ENCODE peak calls at places on chromosomes 7 and 10, in eight cellular contexts. One of them, this sample, is unnamed.
A peak's percentile ranks its signal among the peaks of the same experiment; 100 is the strongest.

GRCh38 chr7:3234051-3234450 is 67.0 kb upstream of the SDK1 start:
- DNase-seq in left ventricle myocardium inferior: no peak
- DNase-seq in psoas muscle: no peak
- DNase-seq in H1: no peak
- DNase-seq in CD8-positive, alpha-beta T cell: no peak
- DNase-seq in GM10248: no peak
- DNase-seq in cardiac muscle cell: no peak
- DNase-seq in heart left ventricle: no peak
- DNase-seq in this sample: no peak

GRCh38 chr7:12968836-12969422 is 281.5 kb downstream of the ARL4A start:
- DNase-seq in H1: no peak
- DNase-seq in cardiac muscle cell: no peak
- DNase-seq in psoas muscle: no peak
- DNase-seq in left ventricle myocardium inferior: no peak
- DNase-seq in GM10248: no peak
- DNase-seq in CD8-positive, alpha-beta T cell: no peak
- DNase-seq in heart left ventricle: no peak
- DNase-seq in this sample: no peak

GRCh38 chr10:122877264-122877663 is 2.1 kb downstream of the FAM24B start:
- DNase-seq in cardiac muscle cell: no peak
- DNase-seq in heart left ventricle: no peak
- DNase-seq in left ventricle myocardium inferior: no peak
- DNase-seq in psoas muscle: no peak
- DNase-seq in CD8-positive, alpha-beta T cell: no peak
- DNase-seq in GM10248: no peak
- DNase-seq in H1: no peak
- DNase-seq in this sample: no peak

GRCh38 chr7:16649196-16649595 is 3.2 kb downstream of the BZW2 start:
- DNase-seq in heart left ventricle: no peak
- DNase-seq in psoas muscle: no peak
- DNase-seq in GM10248: no peak
- DNase-seq in cardiac muscle cell: no peak
- DNase-seq in left ventricle myocardium inferior: no peak
- DNase-seq in CD8-positive, alpha-beta T cell: no peak
- DNase-seq in H1: no peak
- DNase-seq in this sample: no peak

GRCh38 chr7:75892634-75893272 is 13.9 kb downstream of the RHBDD2 start:
- DNase-seq in heart left ventricle: peak; percentile 74
- DNase-seq in GM10248: no peak
- DNase-seq in psoas muscle: peak; percentile 76
- DNase-seq in left ventricle myocardium inferior: peak; percentile 70
- DNase-seq in CD8-positive, alpha-beta T cell: no peak
- DNase-seq in cardiac muscle cell: no peak
- DNase-seq in H1: no peak
- DNase-seq in this sample: peak; percentile 66

GRCh38 chr10:12287772-12288171 is 61.6 kb upstream of the CAMK1D start:
- DNase-seq in GM10248: no peak
- DNase-seq in CD8-positive, alpha-beta T cell: no peak
- DNase-seq in left ventricle myocardium inferior: no peak
- DNase-seq in cardiac muscle cell: no peak
- DNase-seq in psoas muscle: no peak
- DNase-seq in H1: no peak
- DNase-seq in heart left ventricle: no peak
- DNase-seq in this sample: no peak

GRCh38 chr7:39749177-39749576 is 125.8 kb downstream of the RALA start:
- DNase-seq in left ventricle myocardium inferior: no peak
- DNase-seq in cardiac muscle cell: no peak
- DNase-seq in psoas muscle: no peak
- DNase-seq in H1: no peak
- DNase-seq in GM10248: no peak
- DNase-seq in heart left ventricle: no peak
- DNase-seq in CD8-positive, alpha-beta T cell: no peak
- DNase-seq in this sample: no peak

GRCh38 chr7:46369933-46370654 is 449.0 kb upstream of the IGFBP3 start:
- DNase-seq in GM10248: no peak
- DNase-seq in left ventricle myocardium inferior: no peak
- DNase-seq in cardiac muscle cell: no peak
- DNase-seq in CD8-positive, alpha-beta T cell: no peak
- DNase-seq in H1: no peak
- DNase-seq in psoas muscle: no peak
- DNase-seq in heart left ventricle: no peak
- DNase-seq in this sample: no peak

GRCh38 chr7:140005341-140005740 is 57.4 kb downstream of the PARP12 start:
- DNase-seq in psoas muscle: no peak
- DNase-seq in CD8-positive, alpha-beta T cell: no peak
- DNase-seq in heart left ventricle: no peak
- DNase-seq in GM10248: no peak
- DNase-seq in cardiac muscle cell: no peak
- DNase-seq in H1: no peak
- DNase-seq in left ventricle myocardium inferior: no peak
- DNase-seq in this sample: no peak

GRCh38 chr10:22605168-22605567 is 109.2 kb downstream of the PIP4K2A start:
- DNase-seq in GM10248: peak; percentile 41
- DNase-seq in left ventricle myocardium inferior: no peak
- DNase-seq in cardiac muscle cell: no peak
- DNase-seq in psoas muscle: no peak
- DNase-seq in CD8-positive, alpha-beta T cell: no peak
- DNase-seq in heart left ventricle: no peak
- DNase-seq in H1: no peak
- DNase-seq in this sample: no peak

GRCh38 chr10:96473866-96474265 is 39.9 kb downstream of the TLL2 start:
- DNase-seq in H1: no peak
- DNase-seq in CD8-positive, alpha-beta T cell: no peak
- DNase-seq in cardiac muscle cell: no peak
- DNase-seq in heart left ventricle: no peak
- DNase-seq in left ventricle myocardium inferior: no peak
- DNase-seq in GM10248: no peak
- DNase-seq in psoas muscle: no peak
- DNase-seq in this sample: no peak

GRCh38 chr7:50812847-50813475 is 30.3 kb upstream of the GRB10 start:
- DNase-seq in heart left ventricle: peak; percentile 87
- DNase-seq in cardiac muscle cell: peak; percentile 60
- DNase-seq in CD8-positive, alpha-beta T cell: no peak
- DNase-seq in left ventricle myocardium inferior: peak; percentile 81
- DNase-seq in psoas muscle: peak; percentile 80
- DNase-seq in GM10248: no peak
- DNase-seq in H1: no peak
- DNase-seq in this sample: peak; percentile 93

GRCh38 chr10:1368772-1369171 is 312.6 kb downstream of the WDR37 start:
- DNase-seq in H1: peak; percentile 43
- DNase-seq in psoas muscle: no peak
- DNase-seq in heart left ventricle: no peak
- DNase-seq in left ventricle myocardium inferior: no peak
- DNase-seq in GM10248: peak; percentile 66
- DNase-seq in cardiac muscle cell: peak; percentile 66
- DNase-seq in CD8-positive, alpha-beta T cell: peak; percentile 30
- DNase-seq in this sample: peak; percentile 48

GRCh38 chr7:17939111-17939669 is 1.1 kb downstream of the SNX13 start:
- DNase-seq in heart left ventricle: no peak
- DNase-seq in left ventricle myocardium inferior: no peak
- DNase-seq in cardiac muscle cell: no peak
- DNase-seq in CD8-positive, alpha-beta T cell: no peak
- DNase-seq in psoas muscle: no peak
- DNase-seq in H1: no peak
- DNase-seq in GM10248: peak; percentile 14
- DNase-seq in this sample: no peak

GRCh38 chr7:143396625-143397556 is 11.8 kb downstream of the EPHA1 start:
- DNase-seq in GM10248: no peak
- DNase-seq in cardiac muscle cell: no peak
- DNase-seq in H1: no peak
- DNase-seq in psoas muscle: no peak
- DNase-seq in left ventricle myocardium inferior: no peak
- DNase-seq in heart left ventricle: no peak
- DNase-seq in CD8-positive, alpha-beta T cell: no peak
- DNase-seq in this sample: no peak

GRCh38 chr7:130622866-130623265 is 45.7 kb downstream of the COPG2 start:
- DNase-seq in H1: no peak
- DNase-seq in GM10248: no peak
- DNase-seq in heart left ventricle: no peak
- DNase-seq in left ventricle myocardium inferior: no peak
- DNase-seq in CD8-positive, alpha-beta T cell: no peak
- DNase-seq in cardiac muscle cell: no peak
- DNase-seq in psoas muscle: no peak
- DNase-seq in this sample: no peak

GRCh38 chr10:127132434-127132833 is 64.0 kb downstream of the INSYN2A start:
- DNase-seq in GM10248: no peak
- DNase-seq in H1: no peak
- DNase-seq in heart left ventricle: no peak
- DNase-seq in CD8-positive, alpha-beta T cell: no peak
- DNase-seq in cardiac muscle cell: no peak
- DNase-seq in psoas muscle: no peak
- DNase-seq in left ventricle myocardium inferior: no peak
- DNase-seq in this sample: no peak

GRCh38 chr10:37640301-37640700 is 217.1 kb downstream of the ZNF248 start:
- DNase-seq in cardiac muscle cell: no peak
- DNase-seq in heart left ventricle: no peak
- DNase-seq in CD8-positive, alpha-beta T cell: no peak
- DNase-seq in psoas muscle: no peak
- DNase-seq in left ventricle myocardium inferior: no peak
- DNase-seq in GM10248: no peak
- DNase-seq in H1: no peak
- DNase-seq in this sample: no peak

GRCh38 chr7:142784096-142784495 is 13.3 kb downstream of the PRSS2 start:
- DNase-seq in CD8-positive, alpha-beta T cell: no peak
- DNase-seq in cardiac muscle cell: no peak
- DNase-seq in left ventricle myocardium inferior: no peak
- DNase-seq in heart left ventricle: no peak
- DNase-seq in H1: no peak
- DNase-seq in psoas muscle: no peak
- DNase-seq in GM10248: no peak
- DNase-seq in this sample: peak; percentile 18

GRCh38 chr10:110793128-110793812 is 78.5 kb upstream of the PDCD4 start:
- DNase-seq in cardiac muscle cell: no peak
- DNase-seq in CD8-positive, alpha-beta T cell: no peak
- DNase-seq in H1: no peak
- DNase-seq in psoas muscle: no peak
- DNase-seq in left ventricle myocardium inferior: no peak
- DNase-seq in GM10248: no peak
- DNase-seq in heart left ventricle: no peak
- DNase-seq in this sample: no peak

GRCh38 chr10:28127881-28128280 is 129.0 kb upstream of the ODAD2 start:
- DNase-seq in CD8-positive, alpha-beta T cell: no peak
- DNase-seq in GM10248: no peak
- DNase-seq in cardiac muscle cell: no peak
- DNase-seq in psoas muscle: no peak
- DNase-seq in heart left ventricle: no peak
- DNase-seq in left ventricle myocardium inferior: no peak
- DNase-seq in H1: no peak
- DNase-seq in this sample: no peak

GRCh38 chr10:30417301-30417700 is 16.7 kb upstream of the MAP3K8 start:
- DNase-seq in CD8-positive, alpha-beta T cell: no peak
- DNase-seq in GM10248: no peak
- DNase-seq in heart left ventricle: no peak
- DNase-seq in cardiac muscle cell: no peak
- DNase-seq in H1: no peak
- DNase-seq in psoas muscle: no peak
- DNase-seq in left ventricle myocardium inferior: no peak
- DNase-seq in this sample: no peak

GRCh38 chr7:146510088-146510680 is 393.6 kb downstream of the CNTNAP2 start:
- DNase-seq in GM10248: no peak
- DNase-seq in heart left ventricle: no peak
- DNase-seq in cardiac muscle cell: no peak
- DNase-seq in psoas muscle: no peak
- DNase-seq in CD8-positive, alpha-beta T cell: no peak
- DNase-seq in H1: no peak
- DNase-seq in left ventricle myocardium inferior: no peak
- DNase-seq in this sample: no peak

GRCh38 chr10:132931258-132931657 is 11.1 kb downstream of the CFAP46 start:
- DNase-seq in left ventricle myocardium inferior: no peak
- DNase-seq in heart left ventricle: no peak
- DNase-seq in CD8-positive, alpha-beta T cell: no peak
- DNase-seq in cardiac muscle cell: no peak
- DNase-seq in H1: no peak
- DNase-seq in GM10248: no peak
- DNase-seq in psoas muscle: no peak
- DNase-seq in this sample: no peak
- TF ChIP-seq CTCF in left ventricle myocardium inferior: no peak
- TF ChIP-seq CTCF in heart left ventricle: no peak
- TF ChIP-seq CTCF in CD8-positive, alpha-beta T cell: no peak
- TF ChIP-seq CTCF in cardiac muscle cell: no peak
- TF ChIP-seq CTCF in H1: no peak
- TF ChIP-seq CTCF in GM10248: no peak
- TF ChIP-seq CTCF in psoas muscle: no peak
- TF ChIP-seq CTCF in this sample: no peak

DNA sequence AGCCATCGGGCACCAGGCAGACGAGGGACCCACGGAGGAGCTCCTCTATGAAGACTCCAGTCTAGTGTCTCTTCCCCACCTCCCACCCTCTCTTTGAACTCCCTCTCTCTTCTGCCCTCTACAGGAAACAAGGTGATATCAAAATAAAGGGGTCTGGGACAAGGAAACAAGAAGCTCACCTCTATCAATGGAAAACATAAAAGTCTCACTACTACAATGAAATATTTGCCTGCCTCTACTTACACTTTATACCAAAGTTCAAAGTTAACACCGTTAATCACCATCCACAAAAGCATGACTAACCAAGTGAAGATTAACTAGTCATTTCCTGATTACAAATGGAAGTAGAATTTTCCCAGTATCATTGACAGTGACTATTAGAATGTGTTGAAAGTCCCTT is 82.2 kb downstream of the PARD3 start:
- DNase-seq in left ventricle myocardium inferior: no peak
- DNase-seq in CD8-positive, alpha-beta T cell: no peak
- DNase-seq in GM10248: no peak
- DNase-seq in psoas muscle: no peak
- DNase-seq in H1: no peak
- DNase-seq in cardiac muscle cell: no peak
- DNase-seq in heart left ventricle: no peak
- DNase-seq in this sample: no peak
- TF ChIP-seq CTCF in left ventricle myocardium inferior: no peak
- TF ChIP-seq CTCF in CD8-positive, alpha-beta T cell: no peak
- TF ChIP-seq CTCF in GM10248: peak; percentile 15
- TF ChIP-seq CTCF in psoas muscle: no peak
- TF ChIP-seq CTCF in H1: peak; percentile 62
- TF ChIP-seq CTCF in cardiac muscle cell: peak; percentile 25
- TF ChIP-seq CTCF in heart left ventricle: no peak
- TF ChIP-seq CTCF in this sample: peak; percentile 29

GRCh38 chr10:43390791-43391190 is 18.2 kb downstream of the HNRNPF start:
- DNase-seq in GM10248: no peak
- DNase-seq in heart left ventricle: no peak
- DNase-seq in left ventricle myocardium inferior: no peak
- DNase-seq in cardiac muscle cell: peak; percentile 40
- DNase-seq in psoas muscle: no peak
- DNase-seq in CD8-positive, alpha-beta T cell: no peak
- DNase-seq in H1: no peak
- DNase-seq in this sample: peak; percentile 46
- TF ChIP-seq CTCF in GM10248: peak; percentile 32
- TF ChIP-seq CTCF in heart left ventricle: peak; percentile 49
- TF ChIP-seq CTCF in left ventricle myocardium inferior: peak; percentile 59
- TF ChIP-seq CTCF in cardiac muscle cell: peak; percentile 64
- TF ChIP-seq CTCF in psoas muscle: peak; percentile 41
- TF ChIP-seq CTCF in CD8-positive, alpha-beta T cell: peak; percentile 55
- TF ChIP-seq CTCF in H1: peak; percentile 65
- TF ChIP-seq CTCF in this sample: no peak

DNA sequence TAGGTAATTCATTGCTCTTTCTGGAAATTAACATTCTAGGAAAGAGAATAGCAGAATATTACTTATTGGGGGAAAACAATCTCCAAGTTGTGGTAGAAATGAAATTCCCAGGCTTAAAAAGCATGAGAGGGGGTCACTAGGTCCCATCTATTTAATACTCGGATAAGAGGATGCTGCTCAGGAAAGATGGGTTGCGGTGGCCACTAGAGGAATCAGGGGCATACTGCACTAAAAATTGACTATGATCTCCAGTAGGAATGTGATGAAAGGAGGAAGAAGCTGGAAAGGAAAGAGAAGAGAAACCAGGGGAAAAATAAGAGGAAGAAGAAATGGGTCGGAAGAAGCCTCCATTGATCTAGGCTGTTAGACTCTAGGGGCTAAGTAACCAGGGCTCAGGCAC is 192.8 kb downstream of the GPAM start:
- DNase-seq in GM10248: no peak
- DNase-seq in cardiac muscle cell: no peak
- DNase-seq in psoas muscle: no peak
- DNase-seq in CD8-positive, alpha-beta T cell: no peak
- DNase-seq in heart left ventricle: no peak
- DNase-seq in left ventricle myocardium inferior: no peak
- DNase-seq in H1: no peak
- DNase-seq in this sample: no peak
- TF ChIP-seq CTCF in GM10248: no peak
- TF ChIP-seq CTCF in cardiac muscle cell: no peak
- TF ChIP-seq CTCF in psoas muscle: no peak
- TF ChIP-seq CTCF in CD8-positive, alpha-beta T cell: no peak
- TF ChIP-seq CTCF in heart left ventricle: no peak
- TF ChIP-seq CTCF in left ventricle myocardium inferior: peak; percentile 13
- TF ChIP-seq CTCF in H1: peak; percentile 57
- TF ChIP-seq CTCF in this sample: no peak

This sample was measured in Calu3.